ENCODE peak calls at places on chromosomes 13 and 19, in seven cellular contexts. Z is ascending aorta; H is stimulated activated CD4-positive, alpha-beta T cell treated with anti-CD3 and anti-CD28 coated beads, Interleukin-4, amount 100 ng/mL, for 4 hours; G is NCI-H774; D is aorta; K is SJSA1; C is colonic mucosa. B is an unnamed sample.

GRCh38 chr19:41886761-41887710 is 4.1 kb downstream of the ARHGEF1 start:
- DNase-seq in Z (no peak), H (peak), G (no peak), D (no peak), K (no peak), C (no peak), B (peak)

GRCh38 chr13:73338389-73338788 is 279.6 kb downstream of the KLF5 start:
- DNase-seq in Z (no peak), H (no peak), G (no peak), D (no peak), K (no peak), C (no peak), B (no peak)

GRCh38 chr13:43405457-43405856 is 381.3 kb downstream of the ENOX1 start:
- DNase-seq in Z (no peak), H (no peak), G (no peak), D (no peak), K (no peak), C (no peak), B (no peak)

GRCh38 chr13:94073006-94073744 is 406.3 kb downstream of the DCT start:
- DNase-seq in Z (no peak), H (no peak), G (no peak), D (no peak), K (no peak), C (no peak), B (no peak)

GRCh38 chr19:52343548-52343947 is 7.5 kb downstream of the ZNF610 start:
- DNase-seq in Z (peak), H (peak), G (no peak), D (no peak), K (no peak), C (peak), B (peak)

GRCh38 chr19:1571358-1571757 is 3.2 kb upstream of the MEX3D start:
- DNase-seq in Z (no peak), H (no peak), G (no peak), D (no peak), K (no peak), C (no peak), B (no peak)

GRCh38 chr19:45821103-45821521 is 6.0 kb upstream of the RSPH6A start:
- DNase-seq in Z (no peak), H (no peak), G (no peak), D (no peak), K (no peak), C (no peak), B (no peak)

GRCh38 chr19:13463296-13463695 is 43.0 kb downstream of the CACNA1A start:
- DNase-seq in Z (no peak), H (no peak), G (no peak), D (no peak), K (no peak), C (no peak), B (no peak)

GRCh38 chr13:106599875-106600797 is 32.2 kb upstream of the ARGLU1 start:
- DNase-seq in Z (no peak), H (no peak), G (no peak), D (no peak), K (no peak), C (peak), B (no peak)

GRCh38 chr19:2280633-2281264 is 1.2 kb downstream of the PEAK3 start:
- DNase-seq in Z (no peak), H (no peak), G (no peak), D (no peak), K (no peak), C (no peak), B (no peak)

GRCh38 chr13:110944121-110944967 is 29.5 kb upstream of the ANKRD10 start:
- DNase-seq in Z (no peak), H (peak), G (peak), D (no peak), K (peak), C (no peak), B (peak)

GRCh38 chr19:50723069-50723468 is at the start of gene CLEC11A:
- DNase-seq in Z (no peak), H (no peak), G (no peak), D (no peak), K (peak), C (peak), B (no peak)

GRCh38 chr19:3123088-3123721 is 12.6 kb upstream of the GNA15 start:
- DNase-seq in Z (no peak), H (no peak), G (no peak), D (no peak), K (no peak), C (no peak), B (no peak)

GRCh38 chr19:10335149-10336053 is 2.1 kb upstream of the RAVER1 start:
- DNase-seq in Z (no peak), H (no peak), G (no peak), D (peak), K (no peak), C (no peak), B (no peak)

GRCh38 chr13:65943024-65943423 is 1287.1 kb downstream of the PCDH9 start:
- DNase-seq in Z (no peak), H (no peak), G (no peak), D (no peak), K (no peak), C (no peak), B (no peak)

GRCh38 chr13:80359459-80360297 is 18.8 kb upstream of the SPRY2 start:
- DNase-seq in Z (no peak), H (no peak), G (no peak), D (no peak), K (peak), C (no peak), B (no peak)

GRCh38 chr13:112619730-112620639 is 32.0 kb upstream of the TUBGCP3 start:
- DNase-seq in Z (no peak), H (no peak), G (peak), D (no peak), K (no peak), C (no peak), B (no peak)

GRCh38 chr13:97319088-97319487 is 97.0 kb downstream of the MBNL2 start:
- DNase-seq in Z (no peak), H (no peak), G (no peak), D (no peak), K (no peak), C (no peak), B (no peak)

GRCh38 chr13:61253105-61253877 is 162.4 kb downstream of the PCDH20 start:
- DNase-seq in Z (no peak), H (no peak), G (no peak), D (no peak), K (no peak), C (no peak), B (no peak)

GRCh38 chr19:50486823-50487515 is 10.3 kb upstream of the GARIN5A start:
- DNase-seq in Z (no peak), H (peak), G (no peak), D (peak), K (no peak), C (peak), B (peak)

GRCh38 chr19:3511506-3512251 is 5.6 kb downstream of the FZR1 start:
- DNase-seq in Z (no peak), H (no peak), G (no peak), D (no peak), K (no peak), C (no peak), B (no peak)

GRCh38 chr13:56299650-56300049 is 841.1 kb upstream of the PRR20A start:
- DNase-seq in Z (no peak), H (no peak), G (no peak), D (no peak), K (no peak), C (no peak), B (no peak)

GRCh38 chr13:91571681-91572080 is 173.3 kb downstream of the GPC5 start:
- DNase-seq in Z (no peak), H (no peak), G (no peak), D (no peak), K (no peak), C (no peak), B (no peak)

GRCh38 chr19:46574533-46574932 is 26.6 kb upstream of the CALM3 start:
- DNase-seq in Z (no peak), H (peak), G (no peak), D (no peak), K (no peak), C (no peak), B (peak)

GRCh38 chr13:77492982-77493381 is 42.5 kb upstream of the SCEL start:
- DNase-seq in Z (no peak), H (no peak), G (peak), D (no peak), K (no peak), C (no peak), B (no peak)

GRCh38 chr19:43774103-43774939 is 6.5 kb downstream of the KCNN4 start:
- DNase-seq in Z (no peak), H (no peak), G (no peak), D (no peak), K (no peak), C (peak), B (no peak)

GRCh38 chr19:51695088-51695487 is 2.0 kb downstream of the SPACA6 start:
- DNase-seq in Z (no peak), H (no peak), G (no peak), D (no peak), K (no peak), C (no peak), B (no peak)

GRCh38 chr19:46648961-46649960 is 11.7 kb downstream of the DACT3 start:
- DNase-seq in Z (no peak), H (no peak), G (no peak), D (no peak), K (no peak), C (no peak), B (no peak)

GRCh38 chr19:35739275-35740107 is 2.8 kb downstream of the IGFLR1 start:
- DNase-seq in Z (no peak), H (no peak), G (no peak), D (peak), K (no peak), C (no peak), B (no peak)

GRCh38 chr13:89294115-89294867 is 1623.1 kb downstream of the SLITRK5 start:
- DNase-seq in Z (no peak), H (no peak), G (no peak), D (no peak), K (no peak), C (no peak), B (no peak)

GRCh38 chr19:29917911-29918310 is 24.1 kb upstream of the URI1 start:
- DNase-seq in Z (no peak), H (no peak), G (no peak), D (no peak), K (no peak), C (no peak), B (no peak)

B was measured in stimulated activated naive CD4-positive, alpha-beta T cell treated with Interleukin-2 at 50 U/mL for 16 hours.